ENCODE peak calls at places on chromosomes 2 and 18, in ten cellular contexts. D, X, Y, H, K, G, U, I, C and A are unnamed samples. For H3K4me1, the result is how much of the 10 kb centered on the place peaks cover.

GRCh38 chr2:213149332-213149875 is 2.0 kb downstream of the IKZF2 start:
- DNase-seq in D (no peak), X (no peak), Y (no peak), H (no peak), K (no peak), G (no peak), U (no peak), I (no peak), C (no peak), A (no peak)

GRCh38 chr18:48230459-48231113 is 178.6 kb downstream of the ZBTB7C start:
- DNase-seq in D (peak), X (peak), Y (peak), H (no peak), K (peak), G (peak), U (peak), I (no peak), C (peak), A (peak)

GRCh38 chr2:237475704-237476107 is 11.3 kb upstream of the MLPH start:
- DNase-seq in D (no peak), X (peak), Y (no peak), H (no peak), K (no peak), G (peak), U (peak), I (no peak), C (peak), A (no peak)

GRCh38 chr18:23793051-23793450 is 103.8 kb downstream of the LAMA3 start:
- DNase-seq in D (no peak), X (no peak), Y (no peak), H (no peak), K (no peak), G (no peak), U (no peak), I (no peak), C (no peak), A (no peak)

GRCh38 chr2:68807821-68808266 is 63.4 kb downstream of the BMP10 start:
- DNase-seq in D (peak), X (no peak), Y (peak), H (no peak), K (no peak), G (no peak), U (peak), I (no peak), C (no peak), A (no peak)

GRCh38 chr2:98027955-98028593 is 32.3 kb upstream of the TMEM131 start:
- DNase-seq in D (no peak), X (no peak), Y (no peak), H (no peak), K (no peak), G (peak), U (no peak), I (no peak), C (no peak), A (no peak)

GRCh38 chr2:228507870-228508269 is 326.4 kb upstream of the SPHKAP start:
- DNase-seq in D (no peak), X (no peak), Y (no peak), H (no peak), K (peak), G (no peak), U (no peak), I (no peak), C (no peak), A (no peak)

GRCh38 chr2:235094457-235094856 is 142.6 kb downstream of the SH3BP4 start:
- DNase-seq in D (no peak), X (no peak), Y (no peak), H (no peak), K (no peak), G (no peak), U (no peak), I (no peak), C (no peak), A (no peak)

GRCh38 chr2:237774811-237775553 is 23.6 kb upstream of the RBM44 start:
- DNase-seq in D (peak), X (peak), Y (peak), H (no peak), K (peak), G (peak), U (no peak), I (no peak), C (peak), A (peak)

GRCh38 chr18:39945076-39945475 is 2010.0 kb upstream of the PIK3C3 start:
- DNase-seq in D (no peak), X (no peak), Y (no peak), H (no peak), K (no peak), G (no peak), U (no peak), I (no peak), C (no peak), A (no peak)

GRCh38 chr2:196322963-196323810 is 151.8 kb upstream of the STK17B start:
- DNase-seq in D (no peak), X (no peak), Y (no peak), H (no peak), K (no peak), G (no peak), U (no peak), I (no peak), C (no peak), A (no peak)

GRCh38 chr2:101951296-101951695 is 40.5 kb upstream of the IL1R2 start:
- DNase-seq in D (no peak), X (no peak), Y (no peak), H (no peak), K (no peak), G (no peak), U (no peak), I (no peak), C (no peak), A (no peak)

GRCh38 chr2:132971310-132972061 is 301.5 kb upstream of the LYPD1 start:
- DNase-seq in D (no peak), X (no peak), Y (no peak), H (no peak), K (no peak), G (no peak), U (no peak), I (no peak), C (no peak), A (no peak)

GRCh38 chr2:174878537-174879147 is 114.4 kb upstream of the CHRNA1 start:
- DNase-seq in D (peak), X (no peak), Y (peak), H (no peak), K (no peak), G (no peak), U (no peak), I (no peak), C (peak), A (peak)

GRCh38 chr18:31041346-31042067 is 1.0 kb downstream of the DSC3 start:
- DNase-seq in D (peak), X (no peak), Y (no peak), H (no peak), K (peak), G (peak), U (no peak), I (no peak), C (peak), A (no peak)

GRCh38 chr2:8543412-8544167 is 138.3 kb upstream of the ID2 start:
- DNase-seq in D (no peak), X (no peak), Y (peak), H (peak), K (peak), G (no peak), U (peak), I (peak), C (no peak), A (peak)

GRCh38 chr2:191488135-191488534 is 189.8 kb upstream of the NABP1 start:
- DNase-seq in D (no peak), X (peak), Y (no peak), H (no peak), K (no peak), G (no peak), U (no peak), I (no peak), C (no peak), A (no peak)

GRCh38 chr2:10179422-10179821 is 56.9 kb downstream of the RRM2 start:
- DNase-seq in D (no peak), X (no peak), Y (no peak), H (no peak), K (no peak), G (no peak), U (no peak), I (no peak), C (no peak), A (no peak)

GRCh38 chr18:13562494-13563029 is 163.8 kb downstream of the FAM210A start:
- DNase-seq in D (no peak), X (no peak), Y (no peak), H (no peak), K (no peak), G (no peak), U (peak), I (no peak), C (no peak), A (no peak)

GRCh38 chr2:89848763-89849162 is 1157.3 kb downstream of the RPIA start:
- DNase-seq in D (no peak), X (no peak), Y (no peak), H (no peak), K (no peak), G (no peak), U (no peak), I (no peak), C (no peak), A (no peak)

GRCh38 chr2:158191076-158191566 is 89.4 kb downstream of the UPP2 start:
- DNase-seq in D (no peak), X (no peak), Y (no peak), H (no peak), K (no peak), G (no peak), U (no peak), I (no peak), C (no peak), A (peak)

GRCh38 chr2:12852135-12852534 is 135.4 kb downstream of the TRIB2 start:
- DNase-seq in D (no peak), X (no peak), Y (no peak), H (no peak), K (no peak), G (no peak), U (no peak), I (no peak), C (no peak), A (no peak)

GRCh38 chr2:73901143-73901542 is 8.3 kb downstream of the ACTG2 start:
- DNase-seq in D (no peak), X (no peak), Y (no peak), H (peak), K (no peak), G (no peak), U (no peak), I (no peak), C (no peak), A (no peak)

GRCh38 chr2:224847961-224848850 is 132.0 kb upstream of the CCDC195 start:
- DNase-seq in D (peak), X (no peak), Y (peak), H (no peak), K (no peak), G (no peak), U (no peak), I (no peak), C (peak), A (peak)

GRCh38 chr2:205772983-205773382 is 90.7 kb downstream of the NRP2 start:
- DNase-seq in D (no peak), X (no peak), Y (no peak), H (no peak), K (no peak), G (no peak), U (no peak), I (no peak), C (no peak), A (no peak)

GRCh38 chr2:98188351-98189046 is 101.5 kb downstream of the VWA3B start:
- DNase-seq in D (no peak), X (peak), Y (no peak), H (no peak), K (no peak), G (no peak), U (no peak), I (no peak), C (no peak), A (peak)

GRCh38 chr2:75853441-75853840 is 142.7 kb upstream of the GCFC2 start:
- DNase-seq in D (no peak), X (no peak), Y (no peak), H (no peak), K (no peak), G (no peak), U (no peak), I (no peak), C (no peak), A (no peak)

GRCh38 chr2:84674586-84674985 is 158.3 kb downstream of the DNAH6 start:
- DNase-seq in D (no peak), X (no peak), Y (no peak), H (no peak), K (no peak), G (no peak), U (no peak), I (no peak), C (no peak), A (no peak)

GRCh38 chr18:995641-996040 is 91.0 kb downstream of the ADCYAP1 start:
- DNase-seq in D (no peak), X (peak), Y (no peak), H (no peak), K (no peak), G (no peak), U (no peak), I (no peak), C (no peak), A (no peak)

GRCh38 chr2:136021406-136021805 is 36.0 kb upstream of the DARS1 start:
- DNase-seq in D (no peak), X (no peak), Y (no peak), H (no peak), K (no peak), G (no peak), U (no peak), I (no peak), C (no peak), A (no peak)

GRCh38 chr18:355678-356077 is 87.8 kb upstream of the THOC1 start:
- DNase-seq in D (no peak), X (no peak), Y (no peak), H (no peak), K (no peak), G (no peak), U (no peak), I (no peak), C (no peak), A (no peak)

GRCh38 chr2:120357768-120358167 is 11.8 kb downstream of the INHBB start:
- DNase-seq in D (no peak), X (no peak), Y (no peak), H (no peak), K (no peak), G (no peak), U (no peak), I (no peak), C (no peak), A (no peak)

GRCh38 chr2:106959975-106960632 is 74.1 kb upstream of the ST6GAL2 start:
- DNase-seq in D (no peak), X (no peak), Y (no peak), H (no peak), K (no peak), G (no peak), U (no peak), I (no peak), C (no peak), A (no peak)

GRCh38 chr2:172680595-172681176 is 55.0 kb upstream of the RAPGEF4 start:
- DNase-seq in D (no peak), X (no peak), Y (no peak), H (no peak), K (no peak), G (no peak), U (no peak), I (no peak), C (no peak), A (no peak)

GRCh38 chr2:171083426-171083825 is 77.3 kb downstream of the TLK1 start:
- DNase-seq in D (no peak), X (no peak), Y (no peak), H (no peak), K (no peak), G (no peak), U (no peak), I (no peak), C (no peak), A (no peak)

GRCh38 chr2:44614940-44615339 is 253.2 kb downstream of the CAMKMT start:
- DNase-seq in D (no peak), X (no peak), Y (no peak), H (no peak), K (no peak), G (no peak), U (no peak), I (no peak), C (no peak), A (no peak)

DNA sequence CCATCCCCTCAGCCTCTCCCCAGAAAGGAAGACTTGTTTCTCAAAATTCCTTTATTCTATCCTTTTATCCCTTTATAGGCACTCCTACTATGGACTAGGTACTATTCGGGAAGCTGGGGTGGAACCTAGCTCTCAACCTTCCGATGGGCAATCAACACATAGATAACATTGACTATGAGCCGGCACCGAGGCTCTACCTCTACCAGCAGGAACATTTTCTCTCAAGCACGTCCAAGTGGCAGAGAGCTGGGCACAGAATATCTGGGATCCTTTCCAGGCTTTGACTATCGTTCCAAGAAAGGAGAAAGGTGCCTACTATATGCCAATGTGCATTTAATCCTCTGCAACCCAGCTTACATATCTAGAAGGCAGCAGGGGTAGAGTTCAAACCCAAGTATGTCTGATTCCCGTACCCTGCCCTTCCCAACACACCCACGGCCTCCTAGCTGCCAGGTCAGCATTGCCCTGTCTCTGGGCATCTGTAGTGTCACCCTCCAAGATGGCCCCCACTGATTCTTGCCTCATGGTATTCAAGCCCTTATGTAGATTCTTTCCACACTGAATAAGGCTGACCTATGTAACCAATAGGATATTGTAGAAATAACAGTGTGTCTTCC is 28.3 kb downstream of the TNS1 start:
- DNase-seq in D (no peak), X (no peak), Y (no peak), H (peak), K (no peak), G (no peak), U (no peak), I (no peak), C (peak), A (no peak)
- H3K27ac ChIP-seq in D (no peak), X (no peak), Y (no peak), H (peak), K (no peak), G (no peak), U (no peak), I (no peak), C (no peak), A (no peak)

GRCh38 chr2:20327370-20327769 is 23.3 kb downstream of the PUM2 start:
- DNase-seq in D (no peak), X (peak), Y (no peak), H (no peak), K (no peak), G (no peak), U (no peak), I (no peak), C (no peak), A (no peak)
- H3K4me1 ChIP-seq in D (under half), X (under half), Y (under half), H (under half), K (under half), G (under half), U (under half), I (under half), C (under half), A (under half)

GRCh38 chr2:41928593-41928992 is 119.2 kb upstream of the PKDCC start:
- DNase-seq in D (no peak), X (peak), Y (no peak), H (no peak), K (no peak), G (no peak), U (no peak), I (no peak), C (no peak), A (no peak)
- H3K27ac ChIP-seq in D (no peak), X (peak), Y (no peak), H (peak), K (no peak), G (no peak), U (no peak), I (no peak), C (no peak), A (peak)

GRCh38 chr2:238908960-238909951 is 61.4 kb downstream of the TWIST2 start:
- DNase-seq in D (no peak), X (no peak), Y (peak), H (peak), K (peak), G (no peak), U (peak), I (no peak), C (no peak), A (no peak)
- H3K4me1 ChIP-seq in D (under half), X (under half), Y (under half), H (under half), K (under half), G (under half), U (under half), I (under half), C (under half), A (under half)

DNA sequence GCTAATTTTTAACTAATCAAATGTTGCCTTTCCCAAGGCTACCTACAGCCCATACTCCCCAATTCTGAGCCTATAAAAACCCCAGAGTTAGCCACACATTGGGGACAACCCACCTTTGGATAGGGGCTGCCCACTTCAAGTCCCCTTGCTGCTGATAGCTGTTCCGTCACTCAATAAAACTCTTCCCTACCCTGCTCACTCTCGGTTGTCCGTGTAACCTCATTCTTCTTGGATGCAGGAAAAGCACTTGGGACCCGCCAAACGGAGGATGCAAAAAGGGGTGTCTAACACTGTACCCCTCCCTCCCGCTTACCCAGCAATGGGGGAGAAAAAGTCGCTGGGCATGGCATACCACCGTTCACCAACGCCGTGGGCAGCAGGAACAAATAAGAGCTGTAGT is 12.2 kb downstream of the IWS1 start:
- DNase-seq in D (no peak), X (no peak), Y (no peak), H (no peak), K (no peak), G (no peak), U (no peak), I (no peak), C (no peak), A (no peak)
- H3K27ac ChIP-seq in D (no peak), X (no peak), Y (no peak), H (peak), K (no peak), G (no peak), U (no peak), I (no peak), C (no peak), A (no peak)

GRCh38 chr18:73544032-73544431 is 603.6 kb downstream of the FBXO15 start:
- DNase-seq in D (no peak), X (no peak), Y (no peak), H (no peak), K (no peak), G (no peak), U (no peak), I (no peak), C (no peak), A (no peak)

GRCh38 chr18:73544618-73545017 is 603.0 kb downstream of the FBXO15 start:
- DNase-seq in D (no peak), X (no peak), Y (no peak), H (no peak), K (no peak), G (no peak), U (no peak), I (no peak), C (no peak), A (no peak)

GRCh38 chr18:73551211-73551610 is 596.4 kb downstream of the FBXO15 start:
- DNase-seq in D (no peak), X (no peak), Y (no peak), H (no peak), K (no peak), G (no peak), U (no peak), I (no peak), C (no peak), A (no peak)

GRCh38 chr18:73549236-73549635 is 598.4 kb downstream of the FBXO15 start:
- DNase-seq in D (no peak), X (no peak), Y (no peak), H (no peak), K (no peak), G (no peak), U (no peak), I (no peak), C (no peak), A (no peak)

GRCh38 chr18:73545497-73545896 is 602.1 kb downstream of the FBXO15 start:
- DNase-seq in D (no peak), X (peak), Y (no peak), H (no peak), K (no peak), G (no peak), U (no peak), I (no peak), C (no peak), A (no peak)
- H3K4me1 ChIP-seq in D (under half), X (under half), Y (under half), H (under half), K (under half), G (under half), U (under half), I (under half), C (under half), A (under half)

DNA sequence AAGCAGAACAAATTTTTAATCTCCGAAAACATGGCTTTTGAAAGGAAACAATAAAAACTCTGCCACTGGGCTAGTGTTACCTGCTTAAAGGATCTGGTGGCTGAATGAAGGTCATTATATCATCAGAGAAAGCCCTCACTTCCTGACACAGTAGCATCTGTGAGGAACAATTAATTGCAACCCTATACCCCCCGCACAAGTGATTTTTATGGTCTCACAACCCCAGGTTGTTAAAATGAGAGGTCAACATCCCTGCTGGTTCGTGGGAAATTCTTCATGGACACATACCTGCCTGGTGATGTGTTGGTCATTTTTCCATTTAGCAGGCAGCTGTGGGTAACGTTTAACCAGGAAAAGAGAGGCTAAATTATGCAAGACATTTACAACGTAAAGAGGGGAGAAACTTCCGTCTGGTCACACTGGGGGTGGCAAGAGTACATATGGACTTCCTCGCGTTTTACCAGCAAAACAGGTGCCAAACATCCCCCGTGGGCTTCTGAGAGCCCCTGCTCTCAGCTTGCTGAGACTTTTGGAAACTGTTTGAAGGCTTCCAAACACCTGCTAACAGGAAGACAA is 29.2 kb downstream of the NIFK start:
- DNase-seq in D (no peak), X (peak), Y (no peak), H (peak), K (no peak), G (no peak), U (no peak), I (no peak), C (peak), A (peak)
- H3K27ac ChIP-seq in D (no peak), X (peak), Y (no peak), H (no peak), K (no peak), G (no peak), U (peak), I (no peak), C (peak), A (no peak)